ENCODE peak calls at places on chromosomes 16 and 17, in five cellular contexts. M is MCF 10A, W is thoracic aorta, K is IMR-90, S is HepG2. I is an unnamed sample.

GRCh38 chr16:47059991-47060390 is 83.8 kb downstream of the NETO2 start:
- DNase-seq in M (no peak), W (no peak), K (no peak), S (no peak), I (no peak)

GRCh38 chr16:88063201-88063773 is 112.1 kb downstream of the BANP start:
- DNase-seq in M (no peak), W (no peak), K (peak), S (no peak), I (peak)

GRCh38 chr16:60166111-60166510 is 1432.0 kb upstream of the GOT2 start:
- DNase-seq in M (no peak), W (no peak), K (no peak), S (no peak), I (no peak)

GRCh38 chr16:75494696-75495601 is at the start of gene CHST6:
- DNase-seq in M (no peak), W (no peak), K (no peak), S (peak), I (peak)

GRCh38 chr16:87582221-87582965 is 19.9 kb upstream of the JPH3 start:
- DNase-seq in M (peak), W (peak), K (peak), S (no peak), I (peak)

GRCh38 chr17:4710693-4711634 is 532 bp downstream of the ARRB2 start:
- DNase-seq in M (no peak), W (no peak), K (no peak), S (no peak), I (no peak)

GRCh38 chr17:40113961-40114272 is 7.9 kb upstream of the MSL1 start:
- DNase-seq in M (no peak), W (no peak), K (peak), S (no peak), I (peak)

GRCh38 chr17:34757611-34758010 is 178.2 kb downstream of the TMEM132E start:
- DNase-seq in M (no peak), W (no peak), K (no peak), S (no peak), I (no peak)

GRCh38 chr17:9439851-9440250 is 135.8 kb downstream of the STX8 start:
- DNase-seq in M (no peak), W (no peak), K (no peak), S (no peak), I (no peak)

GRCh38 chr16:21663889-21664647 is at the start of gene OTOA:
- DNase-seq in M (no peak), W (no peak), K (no peak), S (no peak), I (no peak)

GRCh38 chr17:58319181-58320162 is 9.1 kb downstream of the TSPOAP1 start:
- DNase-seq in M (no peak), W (no peak), K (no peak), S (no peak), I (no peak)

GRCh38 chr16:16048904-16049582 is 99.6 kb downstream of the ABCC1 start:
- DNase-seq in M (no peak), W (no peak), K (no peak), S (no peak), I (no peak)

GRCh38 chr16:27291106-27291505 is 22.5 kb upstream of the NSMCE1 start:
- DNase-seq in M (no peak), W (no peak), K (no peak), S (no peak), I (no peak)

GRCh38 chr17:60107526-60108257 is 29.0 kb upstream of the HEATR6 start:
- DNase-seq in M (peak), W (no peak), K (no peak), S (no peak), I (no peak)

GRCh38 chr16:24921229-24921628 is 75.5 kb downstream of the SLC5A11 start:
- DNase-seq in M (no peak), W (no peak), K (no peak), S (no peak), I (no peak)

GRCh38 chr16:78576941-78577340 is 477.5 kb downstream of the WWOX start:
- DNase-seq in M (peak), W (no peak), K (no peak), S (no peak), I (no peak)

GRCh38 chr16:87324411-87325275 is 7.5 kb upstream of the C16orf95 start:
- DNase-seq in M (peak), W (no peak), K (peak), S (peak), I (no peak)

GRCh38 chr17:39699818-39700147 is at the start of gene ERBB2:
- DNase-seq in M (peak), W (no peak), K (peak), S (peak), I (peak)

GRCh38 chr17:69358688-69359596 is 32.0 kb upstream of the ABCA5 start:
- DNase-seq in M (peak), W (no peak), K (no peak), S (peak), I (no peak)

GRCh38 chr17:45732926-45733505 is 51.1 kb upstream of the CRHR1 start:
- DNase-seq in M (no peak), W (no peak), K (no peak), S (no peak), I (no peak)

GRCh38 chr17:57869599-57870282 is 19.9 kb upstream of the MRPS23 start:
- DNase-seq in M (peak), W (no peak), K (peak), S (no peak), I (peak)

GRCh38 chr17:64707077-64707591 is 45.0 kb upstream of the SMURF2 start:
- DNase-seq in M (peak), W (peak), K (peak), S (peak), I (peak)

GRCh38 chr16:77674888-77675287 is 47.4 kb upstream of the NUDT7 start:
- DNase-seq in M (no peak), W (no peak), K (peak), S (no peak), I (peak)

GRCh38 chr17:76000016-76000754 is 470 bp upstream of the CDK3 start:
- DNase-seq in M (peak), W (no peak), K (peak), S (peak), I (no peak)

GRCh38 chr17:28643979-28644781 is 778 bp downstream of the BLTP2 start:
- DNase-seq in M (peak), W (no peak), K (peak), S (peak), I (peak)

GRCh38 chr16:14669776-14670175 is 24.3 kb downstream of the PLA2G10 start:
- DNase-seq in M (peak), W (no peak), K (no peak), S (no peak), I (no peak)

GRCh38 chr17:73794336-73794735 is 150.1 kb upstream of the SDK2 start:
- DNase-seq in M (no peak), W (no peak), K (no peak), S (no peak), I (no peak)

GRCh38 chr16:19179890-19180490 is 11.9 kb downstream of the SYT17 start:
- DNase-seq in M (peak), W (no peak), K (peak), S (peak), I (no peak)

GRCh38 chr17:12256380-12256995 is 235.8 kb downstream of the MAP2K4 start:
- DNase-seq in M (peak), W (no peak), K (peak), S (peak), I (peak)

GRCh38 chr17:12547829-12548228 is 117.9 kb upstream of the MYOCD start:
- DNase-seq in M (no peak), W (no peak), K (no peak), S (no peak), I (no peak)